ENCODE peak calls at places on chromosomes 4 and X, in four cellular contexts. One of them, this sample, is unnamed.

GRCh38 chrX:110316351-110317078 is 1.4 kb downstream of the AMMECR1 start:
- DNase-seq in naive thymus-derived CD4-positive, alpha-beta T cell: no peak
- DNase-seq in GDM1: no peak
- DNase-seq in glomerular endothelial cell: no peak
- DNase-seq in this sample: no peak

GRCh38 chr4:106048250-106048931 is 153.1 kb downstream of the NPNT start:
- DNase-seq in naive thymus-derived CD4-positive, alpha-beta T cell: no peak
- DNase-seq in GDM1: no peak
- DNase-seq in glomerular endothelial cell: no peak
- DNase-seq in this sample: no peak

GRCh38 chr4:106034205-106034604 is 138.9 kb downstream of the NPNT start:
- DNase-seq in naive thymus-derived CD4-positive, alpha-beta T cell: no peak
- DNase-seq in glomerular endothelial cell: no peak
- DNase-seq in GDM1: no peak
- DNase-seq in this sample: no peak

GRCh38 chrX:153769865-153770605 is 6.0 kb downstream of the PLXNB3 start:
- DNase-seq in glomerular endothelial cell: no peak
- DNase-seq in naive thymus-derived CD4-positive, alpha-beta T cell: no peak
- DNase-seq in GDM1: no peak
- DNase-seq in this sample: no peak

GRCh38 chrX:129040124-129040523 is 483.2 kb downstream of the SMARCA1 start:
- DNase-seq in glomerular endothelial cell: no peak
- DNase-seq in GDM1: no peak
- DNase-seq in naive thymus-derived CD4-positive, alpha-beta T cell: no peak
- DNase-seq in this sample: no peak

GRCh38 chrX:11435568-11435967 is 142.4 kb downstream of the AMELX start:
- DNase-seq in glomerular endothelial cell: no peak
- DNase-seq in naive thymus-derived CD4-positive, alpha-beta T cell: no peak
- DNase-seq in GDM1: no peak
- DNase-seq in this sample: no peak

GRCh38 chr4:536351-536972 is 37.5 kb downstream of the PIGG start:
- DNase-seq in glomerular endothelial cell: no peak
- DNase-seq in GDM1: no peak
- DNase-seq in naive thymus-derived CD4-positive, alpha-beta T cell: no peak
- DNase-seq in this sample: no peak

GRCh38 chr4:3419836-3420605 is 21.7 kb upstream of the HGFAC start:
- DNase-seq in naive thymus-derived CD4-positive, alpha-beta T cell: no peak
- DNase-seq in glomerular endothelial cell: no peak
- DNase-seq in GDM1: no peak
- DNase-seq in this sample: no peak

GRCh38 chr4:19074061-19074460 is 1052.5 kb upstream of the LCORL start:
- DNase-seq in GDM1: no peak
- DNase-seq in naive thymus-derived CD4-positive, alpha-beta T cell: no peak
- DNase-seq in glomerular endothelial cell: no peak
- DNase-seq in this sample: no peak

GRCh38 chr4:67929447-67929846 is 33.8 kb downstream of the TMPRSS11A start:
- DNase-seq in glomerular endothelial cell: no peak
- DNase-seq in naive thymus-derived CD4-positive, alpha-beta T cell: no peak
- DNase-seq in GDM1: no peak
- DNase-seq in this sample: no peak

GRCh38 chrX:46953597-46953996 is 41.4 kb downstream of the JADE3 start:
- DNase-seq in naive thymus-derived CD4-positive, alpha-beta T cell: no peak
- DNase-seq in glomerular endothelial cell: no peak
- DNase-seq in GDM1: no peak
- DNase-seq in this sample: no peak

GRCh38 chrX:45506149-45506768 is 305.6 kb upstream of the DIPK2B start:
- DNase-seq in GDM1: no peak
- DNase-seq in glomerular endothelial cell: no peak
- DNase-seq in naive thymus-derived CD4-positive, alpha-beta T cell: no peak
- DNase-seq in this sample: no peak

GRCh38 chr4:184845367-184846011 is 19.7 kb upstream of the ACSL1 start:
- DNase-seq in GDM1: no peak
- DNase-seq in naive thymus-derived CD4-positive, alpha-beta T cell: no peak
- DNase-seq in glomerular endothelial cell: no peak
- DNase-seq in this sample: no peak

GRCh38 chrX:105837227-105837626 is 14.9 kb downstream of the NRK start:
- DNase-seq in GDM1: no peak
- DNase-seq in naive thymus-derived CD4-positive, alpha-beta T cell: no peak
- DNase-seq in glomerular endothelial cell: peak
- DNase-seq in this sample: no peak

GRCh38 chr4:113497154-113497553 is 264.4 kb downstream of the CAMK2D start:
- DNase-seq in GDM1: no peak
- DNase-seq in glomerular endothelial cell: no peak
- DNase-seq in naive thymus-derived CD4-positive, alpha-beta T cell: no peak
- DNase-seq in this sample: no peak

GRCh38 chr4:22573198-22573597 is 57.3 kb upstream of the ADGRA3 start:
- DNase-seq in glomerular endothelial cell: no peak
- DNase-seq in naive thymus-derived CD4-positive, alpha-beta T cell: no peak
- DNase-seq in GDM1: no peak
- DNase-seq in this sample: no peak

GRCh38 chr4:152087335-152087734 is 326.5 kb upstream of the GATB start:
- DNase-seq in naive thymus-derived CD4-positive, alpha-beta T cell: no peak
- DNase-seq in glomerular endothelial cell: no peak
- DNase-seq in GDM1: no peak
- DNase-seq in this sample: no peak

GRCh38 chr4:52655505-52655904 is 3.6 kb downstream of the USP46 start:
- DNase-seq in naive thymus-derived CD4-positive, alpha-beta T cell: no peak
- DNase-seq in glomerular endothelial cell: no peak
- DNase-seq in GDM1: no peak
- DNase-seq in this sample: no peak

GRCh38 chrX:68929332-68930150 is 100.7 kb downstream of the EFNB1 start:
- DNase-seq in GDM1: no peak
- DNase-seq in naive thymus-derived CD4-positive, alpha-beta T cell: no peak
- DNase-seq in glomerular endothelial cell: no peak
- DNase-seq in this sample: no peak

GRCh38 chr4:150145950-150146340 is 67.7 kb downstream of the DCLK2 start:
- DNase-seq in glomerular endothelial cell: no peak
- DNase-seq in naive thymus-derived CD4-positive, alpha-beta T cell: no peak
- DNase-seq in GDM1: no peak
- DNase-seq in this sample: no peak

GRCh38 chrX:129654652-129655546 is at the start of gene APLN:
- DNase-seq in glomerular endothelial cell: no peak
- DNase-seq in GDM1: no peak
- DNase-seq in naive thymus-derived CD4-positive, alpha-beta T cell: no peak
- DNase-seq in this sample: no peak

GRCh38 chrX:23919706-23920320 is 12.0 kb downstream of the CXorf58 start:
- DNase-seq in GDM1: no peak
- DNase-seq in glomerular endothelial cell: no peak
- DNase-seq in naive thymus-derived CD4-positive, alpha-beta T cell: no peak
- DNase-seq in this sample: no peak

GRCh38 chr4:183515411-183515810 is 10.6 kb downstream of the ING2 start:
- DNase-seq in GDM1: no peak
- DNase-seq in naive thymus-derived CD4-positive, alpha-beta T cell: no peak
- DNase-seq in glomerular endothelial cell: no peak
- DNase-seq in this sample: no peak

GRCh38 chr4:6502747-6503465 is 30.5 kb upstream of the PPP2R2C start:
- DNase-seq in GDM1: no peak
- DNase-seq in naive thymus-derived CD4-positive, alpha-beta T cell: no peak
- DNase-seq in glomerular endothelial cell: no peak
- DNase-seq in this sample: no peak

GRCh38 chr4:8171941-8172924 is 13.6 kb upstream of the ABLIM2 start:
- DNase-seq in glomerular endothelial cell: no peak
- DNase-seq in GDM1: no peak
- DNase-seq in naive thymus-derived CD4-positive, alpha-beta T cell: no peak
- DNase-seq in this sample: no peak

GRCh38 chr4:159010563-159011260 is 92.2 kb upstream of the RAPGEF2 start:
- DNase-seq in GDM1: no peak
- DNase-seq in glomerular endothelial cell: no peak
- DNase-seq in naive thymus-derived CD4-positive, alpha-beta T cell: no peak
- DNase-seq in this sample: no peak

GRCh38 chr4:176709417-176709816 is 83.3 kb downstream of the VEGFC start:
- DNase-seq in glomerular endothelial cell: no peak
- DNase-seq in naive thymus-derived CD4-positive, alpha-beta T cell: no peak
- DNase-seq in GDM1: no peak
- DNase-seq in this sample: no peak

GRCh38 chrX:97367149-97367548 is 483.4 kb downstream of the RPA4 start:
- DNase-seq in glomerular endothelial cell: no peak
- DNase-seq in GDM1: no peak
- DNase-seq in naive thymus-derived CD4-positive, alpha-beta T cell: no peak
- DNase-seq in this sample: no peak

GRCh38 chrX:22690116-22690515 is 309.6 kb upstream of the DDX53 start:
- DNase-seq in glomerular endothelial cell: no peak
- DNase-seq in GDM1: no peak
- DNase-seq in naive thymus-derived CD4-positive, alpha-beta T cell: no peak
- DNase-seq in this sample: no peak

GRCh38 chrX:150536455-150537116 is 31.8 kb upstream of the MTM1 start:
- DNase-seq in naive thymus-derived CD4-positive, alpha-beta T cell: no peak
- DNase-seq in glomerular endothelial cell: no peak
- DNase-seq in GDM1: no peak
- DNase-seq in this sample: no peak

GRCh38 chr4:99811850-99812249 is 4.8 kb upstream of the DAPP1 start:
- DNase-seq in glomerular endothelial cell: peak
- DNase-seq in naive thymus-derived CD4-positive, alpha-beta T cell: peak
- DNase-seq in GDM1: no peak
- DNase-seq in this sample: no peak

GRCh38 chr4:158155656-158156356 is 17.0 kb downstream of the GASK1B start:
- DNase-seq in naive thymus-derived CD4-positive, alpha-beta T cell: no peak
- DNase-seq in GDM1: no peak
- DNase-seq in glomerular endothelial cell: no peak
- DNase-seq in this sample: no peak

GRCh38 chr4:54165438-54165837 is 63.7 kb upstream of the PDGFRA start:
- DNase-seq in naive thymus-derived CD4-positive, alpha-beta T cell: no peak
- DNase-seq in GDM1: no peak
- DNase-seq in glomerular endothelial cell: no peak
- DNase-seq in this sample: no peak

GRCh38 chr4:109077486-109077885 is 225.0 kb downstream of the COL25A1 start:
- DNase-seq in naive thymus-derived CD4-positive, alpha-beta T cell: no peak
- DNase-seq in glomerular endothelial cell: no peak
- DNase-seq in GDM1: no peak
- DNase-seq in this sample: no peak

This sample was measured in NK-92 treated with Interleukin-12 subunit alpha and Interleukin-12 subunit beta, amount 100 ng/mL, for 24 hours.